ENCODE peak calls at places on chromosomes 7 and 10, in ten cellular contexts. One of them, this sample, is unnamed.

GRCh38 chr10:113475381-113475807 is 77.5 kb upstream of the HABP2 start:
- DNase-seq in heart right ventricle: no peak
- DNase-seq in OCI-LY7: no peak
- DNase-seq in AG04449: peak
- DNase-seq in AG09309: peak
- DNase-seq in COR-L47: no peak
- DNase-seq in SK-N-DZ: no peak
- DNase-seq in epithelial cell of proximal tubule: peak
- DNase-seq in H7: no peak
- DNase-seq in NCI-H187: no peak
- DNase-seq in this sample: peak

GRCh38 chr7:47087866-47088265 is 494.0 kb downstream of the TNS3 start:
- DNase-seq in NCI-H187: no peak
- DNase-seq in epithelial cell of proximal tubule: peak
- DNase-seq in OCI-LY7: no peak
- DNase-seq in heart right ventricle: no peak
- DNase-seq in AG09309: no peak
- DNase-seq in SK-N-DZ: no peak
- DNase-seq in H7: no peak
- DNase-seq in AG04449: no peak
- DNase-seq in COR-L47: no peak
- DNase-seq in this sample: no peak

GRCh38 chr10:23314835-23315239 is 29.8 kb downstream of the C10orf67 start:
- DNase-seq in NCI-H187: no peak
- DNase-seq in epithelial cell of proximal tubule: peak
- DNase-seq in AG04449: peak
- DNase-seq in SK-N-DZ: peak
- DNase-seq in OCI-LY7: peak
- DNase-seq in COR-L47: no peak
- DNase-seq in heart right ventricle: peak
- DNase-seq in AG09309: peak
- DNase-seq in H7: peak
- DNase-seq in this sample: peak

GRCh38 chr7:133973710-133974109 is 153.4 kb upstream of the LRGUK start:
- DNase-seq in OCI-LY7: no peak
- DNase-seq in COR-L47: no peak
- DNase-seq in SK-N-DZ: no peak
- DNase-seq in AG09309: no peak
- DNase-seq in H7: peak
- DNase-seq in NCI-H187: no peak
- DNase-seq in AG04449: no peak
- DNase-seq in heart right ventricle: no peak
- DNase-seq in epithelial cell of proximal tubule: no peak
- DNase-seq in this sample: no peak

GRCh38 chr10:22853906-22854447 is 73.9 kb upstream of the ARMC3 start:
- DNase-seq in epithelial cell of proximal tubule: no peak
- DNase-seq in heart right ventricle: no peak
- DNase-seq in COR-L47: no peak
- DNase-seq in AG04449: no peak
- DNase-seq in H7: no peak
- DNase-seq in OCI-LY7: no peak
- DNase-seq in AG09309: no peak
- DNase-seq in SK-N-DZ: no peak
- DNase-seq in NCI-H187: no peak
- DNase-seq in this sample: no peak

GRCh38 chr7:150322114-150322832 is 882 bp upstream of the LRRC61 start:
- DNase-seq in OCI-LY7: no peak
- DNase-seq in AG04449: no peak
- DNase-seq in H7: no peak
- DNase-seq in SK-N-DZ: peak
- DNase-seq in heart right ventricle: no peak
- DNase-seq in AG09309: no peak
- DNase-seq in COR-L47: peak
- DNase-seq in NCI-H187: no peak
- DNase-seq in epithelial cell of proximal tubule: no peak
- DNase-seq in this sample: no peak

GRCh38 chr7:30448461-30449189 is 30.0 kb downstream of the NOD1 start:
- DNase-seq in epithelial cell of proximal tubule: no peak
- DNase-seq in COR-L47: no peak
- DNase-seq in NCI-H187: no peak
- DNase-seq in AG09309: no peak
- DNase-seq in OCI-LY7: no peak
- DNase-seq in AG04449: no peak
- DNase-seq in heart right ventricle: peak
- DNase-seq in SK-N-DZ: peak
- DNase-seq in H7: no peak
- DNase-seq in this sample: no peak

GRCh38 chr10:98361131-98361633 is 53.8 kb downstream of the PYROXD2 start:
- DNase-seq in AG09309: peak
- DNase-seq in epithelial cell of proximal tubule: peak
- DNase-seq in COR-L47: no peak
- DNase-seq in heart right ventricle: peak
- DNase-seq in NCI-H187: peak
- DNase-seq in AG04449: peak
- DNase-seq in SK-N-DZ: peak
- DNase-seq in H7: peak
- DNase-seq in OCI-LY7: no peak
- DNase-seq in this sample: peak

GRCh38 chr7:34247468-34247867 is 342.1 kb downstream of the BMPER start:
- DNase-seq in AG04449: no peak
- DNase-seq in AG09309: no peak
- DNase-seq in heart right ventricle: no peak
- DNase-seq in SK-N-DZ: no peak
- DNase-seq in H7: no peak
- DNase-seq in epithelial cell of proximal tubule: peak
- DNase-seq in COR-L47: no peak
- DNase-seq in NCI-H187: no peak
- DNase-seq in OCI-LY7: no peak
- DNase-seq in this sample: peak

GRCh38 chr7:80876894-80877414 is 41.9 kb downstream of the SEMA3C start:
- DNase-seq in NCI-H187: no peak
- DNase-seq in epithelial cell of proximal tubule: no peak
- DNase-seq in COR-L47: no peak
- DNase-seq in H7: no peak
- DNase-seq in AG09309: peak
- DNase-seq in heart right ventricle: no peak
- DNase-seq in SK-N-DZ: peak
- DNase-seq in AG04449: no peak
- DNase-seq in OCI-LY7: no peak
- DNase-seq in this sample: peak

GRCh38 chr7:69177941-69178494 is 420.3 kb upstream of the AUTS2 start:
- DNase-seq in OCI-LY7: no peak
- DNase-seq in NCI-H187: no peak
- DNase-seq in COR-L47: no peak
- DNase-seq in epithelial cell of proximal tubule: no peak
- DNase-seq in SK-N-DZ: no peak
- DNase-seq in heart right ventricle: no peak
- DNase-seq in AG04449: peak
- DNase-seq in H7: no peak
- DNase-seq in AG09309: no peak
- DNase-seq in this sample: peak

GRCh38 chr7:101239951-101240220 is 2.3 kb upstream of the CLDN15 start:
- DNase-seq in epithelial cell of proximal tubule: no peak
- DNase-seq in SK-N-DZ: no peak
- DNase-seq in heart right ventricle: no peak
- DNase-seq in H7: peak
- DNase-seq in OCI-LY7: no peak
- DNase-seq in COR-L47: no peak
- DNase-seq in AG09309: no peak
- DNase-seq in NCI-H187: no peak
- DNase-seq in AG04449: no peak
- DNase-seq in this sample: no peak

GRCh38 chr7:135847242-135847641 is 98.6 kb upstream of the FAM180A start:
- DNase-seq in H7: no peak
- DNase-seq in SK-N-DZ: no peak
- DNase-seq in COR-L47: no peak
- DNase-seq in AG09309: no peak
- DNase-seq in AG04449: no peak
- DNase-seq in heart right ventricle: no peak
- DNase-seq in OCI-LY7: no peak
- DNase-seq in epithelial cell of proximal tubule: no peak
- DNase-seq in NCI-H187: no peak
- DNase-seq in this sample: no peak

This sample was measured in GM04504.